ENCODE peak calls at places on chromosomes 6 and 20, in nine cellular contexts. Q, M, S, V, C, O, D, N and Z are unnamed samples.

GRCh38 chr20:19758888-19759331 is 852 bp downstream of the RIN2 start:
- DNase-seq in D (no peak), S (no peak), M (no peak), N (peak), V (no peak), Q (peak), C (no peak), O (no peak), Z (no peak)

GRCh38 chr6:79589701-79590100 is 41.4 kb upstream of the SH3BGRL2 start:
- DNase-seq in C (no peak), D (no peak), O (no peak), Q (no peak), S (no peak), N (no peak), V (no peak), M (no peak), Z (no peak)

GRCh38 chr20:2038161-2038560 is 44.3 kb upstream of the PDYN start:
- DNase-seq in C (no peak), O (no peak), N (peak), S (no peak), V (no peak), Q (no peak), M (no peak), D (no peak), Z (no peak)

GRCh38 chr6:36848658-36849441 is 9.6 kb upstream of the CPNE5 start:
- DNase-seq in C (no peak), O (no peak), S (peak), N (peak), M (no peak), V (no peak), D (no peak), Q (peak), Z (no peak)

GRCh38 chr6:157269261-157269794 is 54.0 kb downstream of the TMEM242 start:
- DNase-seq in Q (peak), C (peak), V (no peak), S (no peak), O (no peak), N (no peak), M (no peak), D (no peak), Z (no peak)

GRCh38 chr6:3088446-3088845 is 20.2 kb downstream of the RIPK1 start:
- DNase-seq in N (no peak), V (no peak), S (no peak), M (no peak), O (no peak), C (no peak), D (no peak), Q (no peak), Z (no peak)

GRCh38 chr6:32980488-32981038 is 12.2 kb downstream of the BRD2 start:
- DNase-seq in O (no peak), Q (no peak), V (no peak), D (no peak), S (no peak), C (no peak), M (no peak), N (no peak), Z (peak)

GRCh38 chr6:32627249-32627648 is 10.0 kb upstream of the HLA-DQA1 start:
- DNase-seq in N (no peak), V (no peak), S (no peak), O (no peak), D (no peak), M (no peak), Q (no peak), C (no peak), Z (no peak)

GRCh38 chr20:46767127-46767761 is 57.8 kb downstream of the SLC2A10 start:
- DNase-seq in M (peak), O (no peak), D (peak), Q (no peak), N (peak), S (peak), C (no peak), V (peak), Z (peak)

GRCh38 chr6:109483744-109484075 is 691 bp upstream of the ZBTB24 start:
- DNase-seq in Q (no peak), C (no peak), N (no peak), S (peak), V (no peak), M (no peak), O (no peak), D (no peak), Z (no peak)

GRCh38 chr6:56927538-56928453 is 27.1 kb upstream of the BEND6 start:
- DNase-seq in S (no peak), N (no peak), C (no peak), D (no peak), M (no peak), V (no peak), O (no peak), Q (no peak), Z (no peak)

GRCh38 chr6:1832358-1832757 is 222.6 kb downstream of the FOXC1 start:
- DNase-seq in S (no peak), O (no peak), C (no peak), N (no peak), M (no peak), Q (no peak), V (no peak), D (no peak), Z (no peak)

GRCh38 chr6:41780623-41781301 is at the start of gene PRICKLE4:
- DNase-seq in C (peak), O (no peak), V (peak), M (no peak), D (no peak), N (peak), Q (peak), S (peak), Z (peak)

GRCh38 chr20:15475483-15475882 is 1097.8 kb downstream of the KIF16B start:
- DNase-seq in S (peak), M (no peak), N (peak), C (peak), D (no peak), O (no peak), Q (peak), V (peak), Z (peak)

GRCh38 chr6:42025066-42025789 is 25.1 kb upstream of the TAF8 start:
- DNase-seq in N (no peak), S (no peak), D (no peak), O (peak), M (no peak), Q (no peak), C (peak), V (no peak), Z (no peak)

GRCh38 chr20:13649548-13649947 is 10.8 kb upstream of the TASP1 start:
- DNase-seq in M (no peak), O (no peak), Q (peak), D (no peak), V (no peak), N (no peak), S (no peak), C (no peak), Z (no peak)

GRCh38 chr6:45956663-45957062 is 59.0 kb downstream of the CLIC5 start:
- DNase-seq in S (no peak), Q (no peak), D (no peak), O (no peak), N (no peak), V (no peak), C (no peak), M (no peak), Z (no peak)

GRCh38 chr6:166244353-166245045 is 63.7 kb downstream of the PRR18 start:
- DNase-seq in V (no peak), C (no peak), D (no peak), S (no peak), M (no peak), Q (no peak), N (no peak), O (no peak), Z (no peak)

GRCh38 chr6:45590751-45591184 is 213.0 kb upstream of the SUPT3H start:
- DNase-seq in S (no peak), O (no peak), M (no peak), N (no peak), Q (no peak), D (no peak), V (peak), C (no peak), Z (no peak)